ENCODE peak calls at places on chromosome 1, in eight cellular contexts. D is kidney epithelial cell, Y is PC-3, K is adrenal gland, X is WERI-Rb-1, M is transverse colon, J is cardiac fibroblast, N is upper lobe of left lung. H is an unnamed sample.

GRCh38 chr1:218374972-218375371 is 29.8 kb downstream of the TGFB2 start:
- DNase-seq in X (no peak), D (no peak), K (no peak), N (no peak), M (no peak), J (no peak), Y (peak), H (no peak)

GRCh38 chr1:236541710-236542109 is 17.9 kb downstream of the LGALS8 start:
- DNase-seq in K (no peak), D (no peak), X (no peak), Y (no peak), M (no peak), J (no peak), N (no peak), H (no peak)

GRCh38 chr1:48671578-48671977 is 105.1 kb downstream of the BEND5 start:
- DNase-seq in Y (no peak), D (no peak), N (no peak), X (no peak), J (no peak), K (no peak), M (no peak), H (no peak)

GRCh38 chr1:22717038-22717758 is 6.6 kb downstream of the EPHB2 start:
- DNase-seq in M (peak), Y (peak), N (peak), K (no peak), X (no peak), J (no peak), D (no peak), H (no peak)

GRCh38 chr1:92475029-92475428 is 11.7 kb downstream of the GFI1 start:
- DNase-seq in X (no peak), K (no peak), Y (no peak), D (no peak), M (no peak), N (no peak), J (no peak), H (no peak)

GRCh38 chr1:166090244-166090643 is 76.6 kb downstream of the FAM78B start:
- DNase-seq in K (no peak), J (no peak), D (no peak), Y (no peak), N (no peak), M (no peak), X (no peak), H (no peak)

GRCh38 chr1:50426702-50427085 is 3.5 kb upstream of the DMRTA2 start:
- DNase-seq in M (no peak), D (no peak), Y (no peak), N (no peak), K (no peak), J (no peak), X (no peak), H (no peak)

GRCh38 chr1:150596095-150596892 is 16.9 kb upstream of the MCL1 start:
- DNase-seq in X (no peak), Y (peak), M (no peak), D (no peak), N (no peak), K (no peak), J (peak), H (no peak)

GRCh38 chr1:247415423-247416361 is at the start of gene NLRP3:
- DNase-seq in K (peak), Y (peak), J (no peak), D (peak), X (no peak), M (peak), N (peak), H (no peak)

GRCh38 chr1:39852876-39853275 is 30.4 kb downstream of the TRIT1 start:
- DNase-seq in Y (no peak), K (no peak), D (no peak), J (no peak), X (no peak), N (no peak), M (no peak), H (no peak)

GRCh38 chr1:51340380-51340779 is 10.0 kb upstream of the TTC39A start:
- DNase-seq in J (no peak), M (no peak), X (no peak), K (no peak), D (no peak), Y (no peak), N (no peak), H (no peak)

GRCh38 chr1:22930235-22930912 is 42.3 kb downstream of the LACTBL1 start:
- DNase-seq in X (peak), Y (peak), K (peak), J (peak), M (peak), N (peak), D (no peak), H (no peak)

GRCh38 chr1:45629035-45629434 is 5.2 kb upstream of the CCDC17 start:
- DNase-seq in D (no peak), J (no peak), K (no peak), M (no peak), X (no peak), N (no peak), Y (no peak), H (no peak)

GRCh38 chr1:241553886-241554592 is 21.9 kb downstream of the KMO start:
- DNase-seq in X (no peak), M (no peak), K (no peak), Y (no peak), D (no peak), J (no peak), N (no peak), H (no peak)

GRCh38 chr1:223225061-223225460 is 82.0 kb upstream of the TLR5 start:
- DNase-seq in Y (no peak), K (no peak), M (no peak), J (no peak), N (no peak), X (no peak), D (no peak), H (no peak)

GRCh38 chr1:76425104-76425842 is 350.7 kb downstream of the ST6GALNAC3 start:
- DNase-seq in M (no peak), J (peak), N (no peak), K (no peak), D (no peak), X (no peak), Y (no peak), H (no peak)

GRCh38 chr1:219430419-219430818 is 182.5 kb downstream of the ZC3H11B start:
- DNase-seq in Y (no peak), X (no peak), K (no peak), N (no peak), M (no peak), J (no peak), D (no peak), H (no peak)

GRCh38 chr1:94061513-94062443 is 59.2 kb downstream of the ABCA4 start:
- DNase-seq in J (peak), N (peak), M (peak), K (peak), Y (peak), D (no peak), X (peak), H (no peak)

GRCh38 chr1:230868736-230869385 is 540 bp upstream of the C1orf198 start:
- DNase-seq in M (peak), X (peak), N (peak), D (no peak), Y (peak), J (peak), K (peak), H (no peak)

GRCh38 chr1:91804546-91805023 is 81.4 kb downstream of the TGFBR3 start:
- DNase-seq in Y (peak), K (no peak), D (peak), X (no peak), N (no peak), J (peak), M (no peak), H (peak)

GRCh38 chr1:53787655-53788054 is 48.7 kb upstream of the GLIS1 start:
- DNase-seq in K (no peak), Y (no peak), N (no peak), X (no peak), M (no peak), J (peak), D (no peak), H (no peak)

GRCh38 chr1:236685205-236685916 is 938 bp upstream of the ACTN2 start:
- DNase-seq in M (no peak), N (no peak), K (no peak), J (no peak), X (no peak), D (no peak), Y (no peak), H (no peak)

GRCh38 chr1:94247146-94248094 is 10.0 kb upstream of the ARHGAP29 start:
- DNase-seq in X (peak), Y (peak), M (peak), J (peak), D (no peak), K (peak), N (peak), H (no peak)

GRCh38 chr1:44819594-44820327 is 11.4 kb downstream of the BTBD19 start:
- DNase-seq in N (peak), Y (peak), D (peak), X (no peak), K (peak), J (peak), M (peak), H (peak)

GRCh38 chr1:15736035-15736665 is at the start of gene SLC25A34:
- DNase-seq in X (no peak), K (peak), N (peak), D (no peak), Y (no peak), J (no peak), M (peak), H (no peak)

GRCh38 chr1:185561629-185562028 is 172.6 kb upstream of the HMCN1 start:
- DNase-seq in J (peak), Y (peak), D (no peak), X (no peak), M (no peak), N (no peak), K (no peak), H (peak)

GRCh38 chr1:110060034-110060661 is 10.3 kb downstream of the ALX3 start:
- DNase-seq in Y (peak), D (no peak), K (no peak), J (no peak), M (peak), N (peak), X (peak), H (no peak)

GRCh38 chr1:103492003-103492665 is 33.4 kb upstream of the RNPC3 start:
- DNase-seq in K (no peak), X (no peak), J (peak), Y (no peak), M (no peak), D (peak), N (no peak), H (no peak)

GRCh38 chr1:12078938-12079861 is 16.1 kb downstream of the TNFRSF8 start:
- DNase-seq in K (peak), D (no peak), J (peak), M (no peak), X (peak), Y (peak), N (peak), H (peak)

GRCh38 chr1:110118636-110119396 is 6.6 kb downstream of the UBL4B start:
- DNase-seq in J (peak), N (no peak), Y (peak), M (no peak), X (no peak), D (no peak), K (no peak), H (no peak)

GRCh38 chr1:54245501-54245900 is 45.5 kb downstream of the MRPL37 start:
- DNase-seq in X (no peak), Y (no peak), K (no peak), N (no peak), M (no peak), D (no peak), J (peak), H (no peak)

GRCh38 chr1:47416319-47417128 is 439 bp downstream of the FOXE3 start:
- DNase-seq in X (no peak), D (no peak), M (no peak), N (no peak), Y (no peak), K (no peak), J (no peak), H (no peak)

GRCh38 chr1:68758666-68759209 is 261.9 kb upstream of the DEPDC1 start:
- DNase-seq in M (no peak), K (no peak), Y (no peak), X (no peak), N (no peak), D (no peak), J (no peak), H (no peak)
- TF ChIP-seq CTCF in M (no peak), K (no peak), Y (no peak), X (no peak), N (no peak), D (no peak), J (no peak), H (no peak)

DNA sequence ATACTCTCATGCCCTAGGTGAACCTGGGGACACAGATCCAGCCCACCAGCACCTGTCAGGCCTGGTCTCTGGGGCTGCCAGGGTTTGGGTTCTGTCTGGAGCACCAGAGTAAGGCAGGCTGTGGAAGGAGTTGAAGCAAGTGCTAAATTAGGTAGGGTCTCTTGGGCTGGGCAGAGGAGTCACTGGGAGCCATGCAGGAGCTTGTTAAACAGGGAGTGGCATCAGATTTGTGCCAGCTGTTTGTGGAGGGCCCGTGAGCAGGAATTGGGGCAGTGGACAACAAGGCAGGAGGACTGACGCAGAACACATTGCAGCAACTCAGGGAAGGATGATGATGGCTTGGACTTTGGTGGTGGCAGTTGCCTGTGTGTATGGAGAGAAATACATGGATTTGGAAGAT is 56.3 kb downstream of the PTPRF start:
- DNase-seq in M (no peak), K (no peak), Y (no peak), X (no peak), D (no peak), J (no peak), N (no peak), H (no peak)
- H3K4me3 ChIP-seq in M (no peak), K (no peak), Y (no peak), X (no peak), D (no peak), J (no peak), N (no peak), H (no peak)

GRCh38 chr1:74517599-74518051 is 5.2 kb upstream of the LRRC53 start:
- DNase-seq in J (no peak), X (no peak), M (no peak), D (no peak), Y (no peak), K (no peak), N (no peak), H (no peak)

GRCh38 chr1:74508449-74508848 is 4.0 kb downstream of the LRRC53 start:
- DNase-seq in J (no peak), K (no peak), D (no peak), M (no peak), X (peak), Y (no peak), N (no peak), H (no peak)

GRCh38 chr1:74513901-74514300 is 1.5 kb upstream of the LRRC53 start:
- DNase-seq in K (no peak), D (no peak), X (no peak), Y (peak), M (no peak), J (no peak), N (no peak), H (no peak)

GRCh38 chr1:74513396-74513795 is 985 bp upstream of the LRRC53 start:
- DNase-seq in D (no peak), K (no peak), X (no peak), N (no peak), M (no peak), Y (no peak), J (no peak), H (no peak)

GRCh38 chr1:74512516-74512915 is at the start of gene LRRC53:
- DNase-seq in X (peak), Y (no peak), K (no peak), N (no peak), D (no peak), M (no peak), J (no peak), H (no peak)
- TF ChIP-seq CTCF in X (no peak), Y (no peak), K (no peak), N (no peak), D (no peak), M (no peak), J (no peak), H (no peak)

GRCh38 chr1:224932607-224933249 is 3.3 kb downstream of the DNAH14 start:
- DNase-seq in N (no peak), Y (no peak), X (no peak), M (no peak), D (no peak), K (no peak), J (no peak), H (no peak)

GRCh38 chr1:224931605-224932004 is 2.1 kb downstream of the DNAH14 start:
- DNase-seq in N (no peak), X (no peak), J (no peak), D (no peak), M (no peak), K (no peak), Y (no peak), H (no peak)

GRCh38 chr1:224933584-224933983 is 4.1 kb downstream of the DNAH14 start:
- DNase-seq in K (no peak), J (no peak), X (no peak), Y (no peak), N (no peak), D (no peak), M (no peak), H (no peak)

GRCh38 chr1:224928906-224929305 is 569 bp upstream of the DNAH14 start:
- DNase-seq in Y (no peak), X (no peak), J (no peak), N (no peak), D (no peak), K (no peak), M (no peak), H (no peak)

DNA sequence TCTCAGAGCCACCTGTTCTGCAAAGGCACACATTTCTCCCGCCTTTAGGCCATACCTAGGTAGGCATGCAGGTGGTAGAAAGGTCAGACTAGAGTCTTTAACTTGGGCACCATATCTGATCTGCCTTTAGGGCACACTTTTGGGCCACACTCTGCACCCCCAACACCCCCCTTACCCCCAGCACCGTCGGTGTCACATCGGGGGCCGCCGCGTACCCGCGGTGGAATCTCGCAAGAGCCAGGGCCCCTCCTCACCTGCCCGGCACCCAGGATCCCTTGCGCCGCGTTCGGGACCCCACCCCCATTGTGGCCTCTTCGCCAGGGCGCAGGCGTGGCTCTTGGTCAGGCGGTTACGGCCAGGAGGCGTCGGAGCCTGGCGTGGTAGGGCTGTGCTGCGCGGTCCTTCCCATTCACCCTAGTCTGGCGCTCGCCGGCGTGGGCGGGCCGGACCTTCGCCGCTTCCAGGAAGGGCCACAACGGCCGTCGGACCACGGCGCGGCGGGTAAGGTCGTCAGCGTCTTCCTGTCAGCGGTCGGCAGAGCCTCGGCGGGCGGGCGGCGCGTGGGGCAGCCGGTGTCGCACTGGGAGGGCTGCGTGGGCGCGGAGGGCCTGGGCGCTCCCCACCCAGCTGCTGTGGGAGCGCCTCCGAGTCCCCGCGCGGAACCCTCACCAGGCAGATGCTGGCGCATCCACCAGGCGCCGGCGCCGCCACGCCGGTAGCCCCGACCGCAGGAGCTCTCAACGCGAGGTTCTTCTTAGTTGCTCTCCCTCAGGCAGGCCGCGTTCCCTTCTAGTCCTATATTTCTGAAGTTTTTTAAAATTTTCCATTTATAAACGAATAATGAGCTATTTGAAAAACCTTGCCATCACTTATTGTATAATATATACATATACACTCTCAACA is at the start of gene DNAH14:
- DNase-seq in D (peak), X (peak), N (peak), J (peak), Y (peak), K (peak), M (peak), H (peak)
- H3K4me3 ChIP-seq in D (peak), X (peak), N (peak), J (peak), Y (peak), K (peak), M (peak), H (peak)

DNA sequence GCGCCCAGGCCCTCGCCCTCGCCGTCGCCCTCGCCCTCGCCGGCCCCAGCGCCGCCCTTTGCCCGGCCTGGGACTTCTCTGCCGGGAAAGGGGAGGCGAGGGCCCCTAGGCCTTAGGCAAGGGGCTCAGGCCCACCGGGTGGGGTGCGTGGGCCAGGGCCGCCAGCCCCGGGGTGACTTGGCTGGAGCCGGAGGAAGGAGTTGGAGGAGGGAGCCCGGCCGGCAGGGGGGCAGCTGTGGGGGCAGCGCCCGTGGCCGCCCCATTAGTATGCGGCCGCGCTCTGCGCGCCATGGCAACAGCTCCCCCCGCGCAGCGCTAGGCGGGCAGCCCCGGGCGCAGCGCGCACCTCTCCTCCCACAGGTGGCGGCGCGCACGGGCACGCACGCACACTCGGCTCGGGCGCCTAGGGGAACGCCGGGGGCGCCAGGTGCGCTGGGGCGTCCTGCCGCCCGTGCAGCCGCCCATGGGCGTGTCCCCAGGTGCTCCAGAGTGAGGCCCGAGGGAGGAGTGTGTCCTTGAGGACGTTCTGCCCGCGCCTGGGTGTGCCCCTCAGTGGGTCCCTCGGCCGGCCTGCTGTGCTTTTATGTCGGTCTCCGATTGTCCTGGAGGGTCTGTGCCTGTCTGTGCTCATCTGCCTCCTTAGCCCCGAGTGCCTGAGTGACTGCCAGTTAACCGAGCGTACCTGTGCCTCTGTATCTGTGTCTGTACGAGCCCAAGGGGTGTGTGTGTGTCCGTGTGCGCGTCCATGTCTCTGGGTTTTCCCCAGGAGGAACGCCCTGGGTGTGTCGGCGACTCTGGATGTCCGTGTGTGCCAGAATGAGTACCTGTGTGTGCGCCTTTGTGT is 38.1 kb upstream of the WASF2 start:
- DNase-seq in K (peak), J (no peak), Y (peak), X (peak), D (no peak), M (peak), N (peak), H (no peak)
- TF ChIP-seq CTCF in K (no peak), J (no peak), Y (no peak), X (no peak), D (no peak), M (no peak), N (peak), H (no peak)

GRCh38 chr1:87937774-87938173 is 609.1 kb downstream of the LMO4 start:
- DNase-seq in K (no peak), D (no peak), X (no peak), M (no peak), Y (no peak), J (no peak), N (no peak), H (no peak)

GRCh38 chr1:87940410-87940809 is 611.7 kb downstream of the LMO4 start:
- DNase-seq in N (peak), D (no peak), J (no peak), M (no peak), K (no peak), Y (no peak), X (no peak), H (no peak)

GRCh38 chr1:87942165-87942564 is 613.5 kb downstream of the LMO4 start:
- DNase-seq in X (no peak), Y (no peak), N (peak), J (peak), K (no peak), D (no peak), M (no peak), H (peak)

GRCh38 chr1:87941292-87941946 is 612.7 kb downstream of the LMO4 start:
- DNase-seq in M (no peak), Y (no peak), J (no peak), N (no peak), X (no peak), D (no peak), K (no peak), H (no peak)

GRCh38 chr1:87939486-87939885 is 610.8 kb downstream of the LMO4 start:
- DNase-seq in J (no peak), D (no peak), N (no peak), K (no peak), Y (no peak), X (no peak), M (no peak), H (no peak)
- H3K4me3 ChIP-seq in J (no peak), D (no peak), N (no peak), K (no peak), Y (no peak), X (no peak), M (no peak), H (no peak)

GRCh38 chr1:235504494-235505222 is 406 bp upstream of the B3GALNT2 start:
- DNase-seq in N (peak), X (peak), M (peak), J (peak), D (peak), K (peak), Y (peak), H (peak)
- TF ChIP-seq CTCF in N (peak), X (peak), M (peak), J (peak), D (peak), K (peak), Y (peak), H (peak)